ENCODE peak calls at places on chromosomes 6 and 20, in five cellular contexts. Y, X, Z, E and I are unnamed samples.

GRCh38 chr6:160986831-160987230 is 4.7 kb upstream of the MAP3K4 start:
- DNase-seq in X (peak; percentile 26), E (no peak), Z (no peak), Y (no peak), I (no peak)

GRCh38 chr6:149474108-149474935 is 10.5 kb downstream of the ZC3H12D start:
- DNase-seq in X (no peak), Y (no peak), E (no peak), Z (no peak), I (no peak)

GRCh38 chr20:41716436-41716835 is 98.3 kb upstream of the CHD6 start:
- DNase-seq in E (no peak), X (no peak), Z (peak; percentile 41), Y (no peak), I (no peak)

GRCh38 chr6:107957165-107957908 is 671 bp downstream of the SEC63 start:
- DNase-seq in Z (peak; percentile 70), X (peak; percentile 63), E (no peak), Y (peak; percentile 43), I (peak; percentile 56)

GRCh38 chr6:3326179-3326971 is 67.6 kb downstream of the PSMG4 start:
- DNase-seq in Y (no peak), Z (no peak), X (no peak), E (no peak), I (no peak)

GRCh38 chr6:31836036-31836675 is 8.6 kb downstream of the HSPA1B start:
- DNase-seq in Y (no peak), X (no peak), E (no peak), Z (no peak), I (no peak)

GRCh38 chr20:22074635-22075034 is 369.2 kb downstream of the PAX1 start:
- DNase-seq in X (no peak), Y (no peak), Z (no peak), E (no peak), I (no peak)

GRCh38 chr6:17289491-17290106 is 8.4 kb downstream of the RBM24 start:
- DNase-seq in Y (no peak), E (no peak), Z (no peak), X (no peak), I (no peak)

GRCh38 chr6:4977468-4977867 is 26.4 kb downstream of the RPP40 start:
- DNase-seq in E (no peak), Y (no peak), Z (no peak), X (no peak), I (no peak)

GRCh38 chr6:53192590-53193232 is 44.1 kb upstream of the GCM1 start:
- DNase-seq in E (no peak), Y (peak; percentile 25), Z (no peak), X (no peak), I (peak; percentile 57)

GRCh38 chr20:24499472-24499871 is 30.0 kb downstream of the SYNDIG1 start:
- DNase-seq in Y (no peak), X (no peak), E (no peak), Z (no peak), I (no peak)

GRCh38 chr6:130920969-130921368 is 93.8 kb downstream of the SMLR1 start:
- DNase-seq in E (no peak), Z (no peak), Y (no peak), X (no peak), I (no peak)

GRCh38 chr6:29760328-29760727 is 37.1 kb downstream of the HLA-F start:
- DNase-seq in X (no peak), E (no peak), Z (no peak), Y (no peak), I (no peak)

GRCh38 chr6:101276066-101276465 is 117.4 kb upstream of the GRIK2 start:
- DNase-seq in Z (peak; percentile 27), E (no peak), X (no peak), Y (no peak), I (no peak)

GRCh38 chr20:7624886-7625285 is 315.4 kb downstream of the HAO1 start:
- DNase-seq in Z (no peak), Y (no peak), E (no peak), X (no peak), I (no peak)

GRCh38 chr6:90993771-90994170 is 406.9 kb upstream of the MAP3K7 start:
- DNase-seq in E (no peak), X (no peak), Z (no peak), Y (no peak), I (no peak)

GRCh38 chr6:36677059-36677749 is 1.3 kb upstream of the CDKN1A start:
- DNase-seq in Y (no peak), E (no peak), X (no peak), Z (peak; percentile 20), I (no peak)

GRCh38 chr6:33375143-33375649 is 16.4 kb upstream of the KIFC1 start:
- DNase-seq in Y (no peak), E (no peak), Z (peak; percentile 84), X (peak; percentile 41), I (no peak)

GRCh38 chr20:64107736-64108457 is 532 bp upstream of the NPBWR2 start:
- DNase-seq in Y (peak; percentile 17), X (no peak), E (no peak), Z (no peak), I (no peak)

GRCh38 chr20:51760905-51761544 is 7.2 kb downstream of the ATP9A start:
- DNase-seq in X (peak; percentile 69), E (peak; percentile 45), Z (peak; percentile 41), Y (no peak), I (peak; percentile 56)

GRCh38 chr6:93416575-93417420 is 2.6 kb downstream of the EPHA7 start:
- DNase-seq in Y (peak; percentile 60), E (no peak), X (no peak), Z (no peak), I (peak; percentile 60)

GRCh38 chr6:169738972-169739529 is 12.3 kb downstream of the DYNLT2 start:
- DNase-seq in Z (no peak), E (no peak), Y (no peak), X (no peak), I (no peak)